ENCODE peak calls at places on chromosomes 11 and 22, in seven cellular contexts. U is T-helper 2 cell; Z is bronchial epithelial cell; Q is cardiac fibroblast; W is CD8-positive, alpha-beta T cell; Y is fibroblast of lung; N is GF-D8. G is an unnamed sample.

GRCh38 chr11:86205415-86206268 is 38.9 kb upstream of the EED start:
- DNase-seq in U (no peak), Z (no peak), Q (peak), W (no peak), Y (peak), N (peak), G (no peak)

GRCh38 chr11:128297111-128297651 is 290.2 kb downstream of the ETS1 start:
- DNase-seq in U (no peak), Z (no peak), Q (no peak), W (no peak), Y (no peak), N (no peak), G (no peak)

GRCh38 chr11:3836903-3837302 is 3.9 kb downstream of the RHOG start:
- DNase-seq in U (peak), Z (no peak), Q (no peak), W (peak), Y (no peak), N (peak), G (peak)

GRCh38 chr11:88482871-88483301 is 145.3 kb upstream of the CTSC start:
- DNase-seq in U (no peak), Z (peak), Q (peak), W (no peak), Y (no peak), N (no peak), G (no peak)

GRCh38 chr11:79150966-79151365 is 289.9 kb downstream of the TENM4 start:
- DNase-seq in U (no peak), Z (peak), Q (no peak), W (no peak), Y (peak), N (no peak), G (no peak)

GRCh38 chr22:38271927-38272372 is 860 bp downstream of the TMEM184B start:
- DNase-seq in U (no peak), Z (peak), Q (no peak), W (no peak), Y (no peak), N (no peak), G (no peak)

GRCh38 chr11:110367571-110367970 is 62.2 kb upstream of the FDX1 start:
- DNase-seq in U (no peak), Z (peak), Q (peak), W (no peak), Y (peak), N (no peak), G (no peak)

GRCh38 chr11:69700278-69701140 is 3.3 kb downstream of the FGF19 start:
- DNase-seq in U (no peak), Z (no peak), Q (peak), W (no peak), Y (peak), N (no peak), G (no peak)

GRCh38 chr22:47422736-47423135 is 660.3 kb downstream of the TBC1D22A start:
- DNase-seq in U (no peak), Z (no peak), Q (no peak), W (no peak), Y (no peak), N (no peak), G (no peak)

GRCh38 chr11:130315354-130315970 is 745 bp upstream of the ZBTB44 start:
- DNase-seq in U (peak), Z (peak), Q (no peak), W (peak), Y (no peak), N (peak), G (peak)